ENCODE peak calls at places on chromosomes 16 and 17, in six cellular contexts. P, N, C, K, G and R are unnamed samples.

GRCh38 chr16:21336231-21336630 is 58.1 kb upstream of the CRYM start:
- DNase-seq in P (no peak), N (no peak), C (no peak), K (no peak), G (peak), R (peak)

GRCh38 chr16:51461255-51461654 is 310.2 kb upstream of the SALL1 start:
- DNase-seq in P (no peak), N (no peak), C (no peak), K (no peak), G (no peak), R (no peak)

GRCh38 chr17:55735784-55736405 is 13.2 kb upstream of the TMEM100 start:
- DNase-seq in P (no peak), N (no peak), C (peak), K (peak), G (peak), R (peak)

GRCh38 chr16:57361384-57361783 is 2.8 kb downstream of the CCL22 start:
- DNase-seq in P (no peak), N (no peak), C (no peak), K (no peak), G (no peak), R (no peak)

GRCh38 chr17:77744268-77744988 is 214.1 kb upstream of the TNRC6C start:
- DNase-seq in P (no peak), N (no peak), C (no peak), K (no peak), G (peak), R (no peak)

GRCh38 chr16:642189-643049 is 791 bp downstream of the MCRIP2 start:
- DNase-seq in P (no peak), N (no peak), C (peak), K (peak), G (no peak), R (no peak)

GRCh38 chr17:4635823-4636375 is 5.6 kb downstream of the ALOX15 start:
- DNase-seq in P (no peak), N (no peak), C (no peak), K (no peak), G (no peak), R (no peak)

GRCh38 chr17:75182319-75182568 is 515 bp downstream of the SUMO2 start:
- DNase-seq in P (no peak), N (no peak), C (peak), K (no peak), G (no peak), R (no peak)

GRCh38 chr16:49846800-49847199 is 9.1 kb downstream of the ZNF423 start:
- DNase-seq in P (no peak), N (no peak), C (no peak), K (no peak), G (no peak), R (no peak)

GRCh38 chr17:74252272-74252671 is 21.8 kb upstream of the DNAI2 start:
- DNase-seq in P (no peak), N (no peak), C (no peak), K (no peak), G (no peak), R (no peak)

GRCh38 chr17:48510761-48511604 is 19.8 kb downstream of the HOXB1 start:
- DNase-seq in P (no peak), N (peak), C (no peak), K (no peak), G (peak), R (peak)

GRCh38 chr17:82981141-82981540 is 98.3 kb upstream of the METRNL start:
- DNase-seq in P (no peak), N (no peak), C (no peak), K (no peak), G (no peak), R (no peak)

GRCh38 chr17:55424893-55425540 is 3.4 kb upstream of the MMD start:
- DNase-seq in P (no peak), N (no peak), C (no peak), K (no peak), G (no peak), R (no peak)

GRCh38 chr16:58655215-58655596 is 25.6 kb upstream of the CNOT1 start:
- DNase-seq in P (no peak), N (no peak), C (peak), K (no peak), G (no peak), R (no peak)

GRCh38 chr16:3127745-3128144 is 7.1 kb upstream of the ZNF213 start:
- DNase-seq in P (no peak), N (no peak), C (no peak), K (no peak), G (no peak), R (no peak)

GRCh38 chr16:35414563-35414962 is 1955.2 kb downstream of the TP53TG3F start:
- DNase-seq in P (no peak), N (no peak), C (no peak), K (no peak), G (no peak), R (no peak)

GRCh38 chr17:49197346-49197998 is 12.9 kb downstream of the GNGT2 start:
- DNase-seq in P (no peak), N (no peak), C (no peak), K (no peak), G (no peak), R (peak)

GRCh38 chr17:77233635-77234334 is 93.0 kb downstream of the SEC14L1 start:
- DNase-seq in P (no peak), N (no peak), C (no peak), K (no peak), G (peak), R (peak)

GRCh38 chr17:73393381-73393780 is 81.6 kb upstream of the CDC42EP4 start:
- DNase-seq in P (no peak), N (no peak), C (no peak), K (no peak), G (no peak), R (no peak)

GRCh38 chr16:78800535-78800934 is 701.1 kb downstream of the WWOX start:
- DNase-seq in P (no peak), N (no peak), C (no peak), K (no peak), G (no peak), R (no peak)

GRCh38 chr16:3149630-3150345 is 15.0 kb downstream of the ZNF213 start:
- DNase-seq in P (peak), N (no peak), C (peak), K (peak), G (peak), R (peak)

GRCh38 chr17:11121680-11122079 is 119.3 kb upstream of the SHISA6 start:
- DNase-seq in P (no peak), N (no peak), C (no peak), K (no peak), G (no peak), R (no peak)

GRCh38 chr17:78237403-78238012 is 6.1 kb downstream of the TMEM235 start:
- DNase-seq in P (no peak), N (no peak), C (no peak), K (peak), G (no peak), R (no peak)

GRCh38 chr16:67917852-67918236 is 13.8 kb downstream of the CTRL start:
- DNase-seq in P (no peak), N (no peak), C (no peak), K (peak), G (peak), R (peak)

GRCh38 chr16:77169650-77170236 is 21.2 kb upstream of the MON1B start:
- DNase-seq in P (no peak), N (no peak), C (peak), K (no peak), G (peak), R (peak)
- TF ChIP-seq CTCF in P (peak), N (peak), C (peak), K (peak), G (peak), R (peak)

DNA sequence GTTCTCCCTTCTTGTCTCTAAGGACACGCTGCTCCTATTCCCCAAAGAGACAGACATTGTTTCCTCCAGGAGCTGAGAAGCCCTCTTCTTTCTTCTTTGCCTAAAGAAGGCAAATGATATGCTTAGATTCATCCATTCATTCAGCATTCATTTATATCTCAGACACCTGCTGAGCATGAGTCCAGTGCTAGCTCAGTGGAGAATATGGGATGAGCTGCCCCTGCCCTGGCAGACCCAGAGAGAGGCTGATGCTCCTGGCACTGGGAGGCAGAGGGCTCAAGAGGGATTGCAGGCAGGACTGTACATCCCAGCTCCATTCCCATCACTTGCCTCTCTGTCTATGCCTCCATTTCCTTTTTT is 4.4 kb upstream of the ALDOA start:
- DNase-seq in P (no peak), N (no peak), C (no peak), K (no peak), G (no peak), R (no peak)
- H3K4me3 ChIP-seq in P (no peak), N (no peak), C (no peak), K (no peak), G (no peak), R (no peak)

GRCh38 chr17:41689497-41690299 is 1.0 kb downstream of the EIF1 start:
- DNase-seq in P (peak), N (no peak), C (peak), K (peak), G (peak), R (no peak)

GRCh38 chr17:41691031-41691777 is 2.5 kb downstream of the EIF1 start:
- DNase-seq in P (no peak), N (no peak), C (no peak), K (no peak), G (no peak), R (no peak)

GRCh38 chr17:41688641-41689496 is at the start of gene EIF1:
- DNase-seq in P (peak), N (peak), C (peak), K (peak), G (peak), R (peak)

GRCh38 chr17:41690497-41690896 is 1.8 kb downstream of the EIF1 start:
- DNase-seq in P (no peak), N (no peak), C (no peak), K (no peak), G (no peak), R (no peak)

DNA sequence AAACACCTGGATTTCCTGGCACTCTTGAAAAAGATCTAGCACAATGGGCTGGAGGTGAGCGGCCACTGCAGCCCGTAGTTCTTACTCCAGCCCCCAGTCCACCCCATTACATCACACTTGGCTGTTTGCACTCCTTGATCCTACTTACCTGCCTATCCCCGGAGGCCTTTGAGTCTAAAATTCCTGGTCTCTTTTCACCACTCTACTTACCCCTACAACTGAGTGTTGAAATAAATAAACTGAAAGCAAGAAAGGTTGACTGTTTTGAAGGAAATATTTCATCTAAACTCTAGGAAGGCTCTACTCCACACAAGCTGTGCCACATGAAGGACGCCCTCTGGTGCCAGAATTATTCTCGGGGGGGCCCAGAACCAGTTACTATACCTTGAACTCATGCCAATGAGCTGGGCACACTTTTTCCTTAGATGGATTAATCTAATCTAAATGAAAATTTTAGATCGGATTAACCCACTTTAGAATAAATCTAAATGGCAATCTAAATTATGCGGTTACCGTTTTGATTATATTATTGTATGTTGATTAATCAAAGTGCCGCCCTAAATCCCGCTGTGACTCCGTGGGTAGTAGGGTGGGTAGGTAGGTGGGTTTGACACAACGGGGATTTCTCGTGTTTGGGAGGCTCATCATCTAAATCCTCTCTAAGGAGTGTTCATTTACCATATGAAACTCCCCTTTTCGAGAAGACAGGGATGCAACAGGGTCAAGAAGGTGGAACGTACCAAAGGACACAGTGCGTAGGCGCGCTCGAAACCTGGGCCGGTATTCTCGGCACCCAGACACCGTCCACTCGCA is 651 bp upstream of the EIF1 start:
- DNase-seq in P (peak), N (no peak), C (peak), K (peak), G (no peak), R (no peak)
- TF ChIP-seq CTCF in P (peak), N (peak), C (no peak), K (no peak), G (peak), R (peak)

DNA sequence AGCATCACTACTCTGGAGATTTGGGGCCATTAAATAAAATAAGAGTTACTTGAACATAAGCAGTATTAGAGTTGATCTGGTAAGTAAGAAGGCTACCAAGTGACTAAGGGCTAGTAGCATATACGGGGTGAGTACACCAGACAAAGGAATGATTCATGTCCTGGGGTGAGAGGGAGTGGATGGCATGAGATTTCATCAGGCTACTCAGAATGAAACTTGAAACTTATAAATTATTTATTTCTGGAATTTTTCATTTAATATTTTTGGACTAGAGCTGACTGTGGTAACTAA is 2.3 kb downstream of the SLFN5 start:
- DNase-seq in P (no peak), N (peak), C (no peak), K (no peak), G (peak), R (peak)
- H3K4me3 ChIP-seq in P (peak), N (peak), C (no peak), K (peak), G (no peak), R (peak)

DNA sequence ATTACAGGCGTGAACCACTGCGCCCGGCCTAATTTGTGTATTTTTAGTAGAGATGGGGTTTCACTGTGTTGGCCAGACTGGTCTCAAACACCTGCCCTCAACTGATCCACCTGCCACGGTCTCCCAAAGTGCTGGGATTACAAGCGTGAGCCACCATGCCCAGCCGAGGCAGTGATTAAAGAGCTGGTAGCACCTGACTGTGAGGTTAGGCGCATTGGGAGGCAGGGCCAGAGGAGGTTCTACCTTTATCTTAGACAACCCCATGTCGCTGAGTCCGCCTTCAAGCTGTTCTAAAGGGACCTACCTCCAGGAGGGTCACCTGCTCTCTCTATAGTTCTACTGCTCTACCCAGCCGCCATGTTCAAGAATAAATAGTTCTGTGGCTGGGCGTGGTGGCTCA is 8.1 kb downstream of the RSL1D1 start:
- DNase-seq in P (no peak), N (no peak), C (no peak), K (peak), G (no peak), R (no peak)
- TF ChIP-seq CTCF in P (no peak), N (no peak), C (no peak), K (no peak), G (no peak), R (no peak)